ENCODE peak calls at places on chromosome 13, in nine cellular contexts. W, S, R, P, D, M, G, X and A are unnamed samples.

GRCh38 chr13:76759877-76760276 is 126.3 kb downstream of the KCTD12 start:
- DNase-seq in W (no peak), S (no peak), R (no peak), P (no peak), D (peak; percentile 5), M (no peak), G (no peak), X (no peak), A (peak; percentile 90)

GRCh38 chr13:96958286-96958891 is 35.9 kb downstream of the OXGR1 start:
- DNase-seq in W (peak; percentile 27), S (peak; percentile 61), R (no peak), P (no peak), D (peak; percentile 71), M (no peak), G (no peak), X (no peak), A (peak; percentile 40)

GRCh38 chr13:44904982-44905381 is 84.3 kb downstream of the NUFIP1 start:
- DNase-seq in W (peak; percentile 52), S (peak; percentile 97), R (peak; percentile 90), P (peak; percentile 16), D (no peak), M (peak; percentile 42), G (peak; percentile 96), X (peak; percentile 56), A (peak; percentile 97)

GRCh38 chr13:106555631-106556328 is 12.2 kb downstream of the ARGLU1 start:
- DNase-seq in W (no peak), S (peak; percentile 54), R (no peak), P (no peak), D (no peak), M (no peak), G (no peak), X (no peak), A (no peak)

GRCh38 chr13:60329221-60329983 is 67.6 kb upstream of the TDRD3 start:
- DNase-seq in W (peak; percentile 34), S (peak; percentile 15), R (no peak), P (no peak), D (peak; percentile 74), M (no peak), G (no peak), X (peak; percentile 49), A (peak; percentile 43)

GRCh38 chr13:81565849-81566248 is 1224.9 kb upstream of the SPRY2 start:
- DNase-seq in W (no peak), S (no peak), R (no peak), P (no peak), D (no peak), M (no peak), G (no peak), X (no peak), A (no peak)

GRCh38 chr13:105804561-105805190 is 730.8 kb downstream of the EFNB2 start:
- DNase-seq in W (no peak), S (peak; percentile 73), R (no peak), P (no peak), D (no peak), M (no peak), G (peak; percentile 0), X (no peak), A (peak; percentile 76)

GRCh38 chr13:83992566-83993358 is 110.5 kb upstream of the SLITRK1 start:
- DNase-seq in W (no peak), S (no peak), R (no peak), P (no peak), D (no peak), M (no peak), G (no peak), X (no peak), A (no peak)

GRCh38 chr13:103130681-103131210 is 64.5 kb upstream of the SLC10A2 start:
- DNase-seq in W (no peak), S (peak; percentile 4), R (no peak), P (no peak), D (no peak), M (no peak), G (no peak), X (no peak), A (no peak)

GRCh38 chr13:46683879-46684278 is 113.1 kb downstream of the ESD start:
- DNase-seq in W (no peak), S (peak; percentile 54), R (no peak), P (no peak), D (no peak), M (no peak), G (no peak), X (no peak), A (no peak)

GRCh38 chr13:82898625-82899024 is 983.6 kb downstream of the SLITRK1 start:
- DNase-seq in W (no peak), S (no peak), R (no peak), P (no peak), D (no peak), M (no peak), G (no peak), X (no peak), A (no peak)

GRCh38 chr13:80297094-80297493 is 43.8 kb downstream of the SPRY2 start:
- DNase-seq in W (no peak), S (no peak), R (no peak), P (no peak), D (no peak), M (no peak), G (no peak), X (no peak), A (no peak)

GRCh38 chr13:76646946-76647345 is 239.3 kb downstream of the KCTD12 start:
- DNase-seq in W (no peak), S (peak; percentile 69), R (no peak), P (no peak), D (no peak), M (no peak), G (no peak), X (no peak), A (no peak)

GRCh38 chr13:51364404-51365008 is 25.0 kb downstream of the SERPINE3 start:
- DNase-seq in W (no peak), S (peak; percentile 50), R (no peak), P (no peak), D (no peak), M (no peak), G (no peak), X (no peak), A (peak; percentile 74)

GRCh38 chr13:30744686-30745085 is 9.3 kb downstream of the ALOX5AP start:
- DNase-seq in W (no peak), S (no peak), R (no peak), P (no peak), D (no peak), M (no peak), G (no peak), X (no peak), A (no peak)
- TF ChIP-seq CTCF in W (no peak), S (no peak), R (no peak), P (no peak), D (no peak), M (no peak), G (no peak), X (no peak), A (no peak)

GRCh38 chr13:36673838-36674326 is at the start of gene SERTM1:
- DNase-seq in W (no peak), S (peak; percentile 41), R (no peak), P (no peak), D (peak; percentile 82), M (peak; percentile 35), G (no peak), X (no peak), A (no peak)
- H3K4me3 ChIP-seq in W (peak within 1 kb of the TSS; percentile 43), S (no peak within 1 kb of the TSS), R (no peak within 1 kb of the TSS), P (no peak within 1 kb of the TSS), D (peak within 1 kb of the TSS; percentile 33), M (peak within 1 kb of the TSS; percentile 1), G (no peak within 1 kb of the TSS), X (no peak within 1 kb of the TSS), A (peak within 1 kb of the TSS; percentile 33)

GRCh38 chr13:43159007-43159406 is 135.6 kb downstream of the DNAJC15 start:
- DNase-seq in W (no peak), S (peak; percentile 69), R (no peak), P (no peak), D (no peak), M (no peak), G (no peak), X (no peak), A (peak; percentile 49)
- TF ChIP-seq CTCF in W (no peak), S (peak; percentile 12), R (no peak), P (no peak), D (peak; percentile 24), M (no peak), G (peak; percentile 20), X (no peak), A (peak; percentile 58)

GRCh38 chr13:99505814-99506269 is 4.6 kb downstream of the TM9SF2 start:
- DNase-seq in W (no peak), S (peak; percentile 17), R (no peak), P (no peak), D (no peak), M (no peak), G (no peak), X (no peak), A (no peak)

GRCh38 chr13:99509477-99509876 is 8.2 kb downstream of the TM9SF2 start:
- DNase-seq in W (no peak), S (no peak), R (no peak), P (no peak), D (no peak), M (no peak), G (no peak), X (no peak), A (no peak)

GRCh38 chr13:99507054-99507453 is 5.8 kb downstream of the TM9SF2 start:
- DNase-seq in W (no peak), S (no peak), R (no peak), P (no peak), D (no peak), M (no peak), G (no peak), X (no peak), A (no peak)

GRCh38 chr13:99501952-99502310 is 659 bp downstream of the TM9SF2 start:
- DNase-seq in W (peak; percentile 30), S (peak; percentile 53), R (peak; percentile 87), P (no peak), D (peak; percentile 39), M (peak; percentile 38), G (no peak), X (peak; percentile 67), A (peak; percentile 5)

DNA sequence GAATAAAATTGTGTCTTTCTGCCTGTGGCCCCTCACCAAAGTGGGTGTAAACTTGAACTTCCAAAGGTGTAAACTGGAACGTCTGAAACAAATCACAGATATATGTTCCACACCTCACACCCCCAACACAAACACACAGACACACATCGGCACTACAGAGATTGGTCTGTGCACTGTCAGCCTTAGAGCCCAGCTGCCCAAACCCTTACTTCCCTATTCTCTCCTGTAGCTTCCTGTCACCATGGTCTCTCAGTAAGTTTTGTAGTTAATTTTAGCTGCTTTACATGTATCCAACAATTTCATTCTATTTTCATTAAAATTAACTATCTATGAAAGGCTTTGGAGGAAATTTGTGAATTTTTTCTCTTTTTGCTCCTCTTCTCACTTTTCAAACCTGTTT is 5.4 kb downstream of the TM9SF2 start:
- DNase-seq in W (no peak), S (no peak), R (no peak), P (no peak), D (no peak), M (no peak), G (no peak), X (peak; percentile 58), A (no peak)
- H3K4me3 ChIP-seq in W (no peak overlapping the region), S (no peak overlapping the region), R (no peak overlapping the region), P (no peak overlapping the region), D (no peak overlapping the region), M (no peak overlapping the region), G (no peak overlapping the region), X (no peak overlapping the region), A (no peak overlapping the region)

DNA sequence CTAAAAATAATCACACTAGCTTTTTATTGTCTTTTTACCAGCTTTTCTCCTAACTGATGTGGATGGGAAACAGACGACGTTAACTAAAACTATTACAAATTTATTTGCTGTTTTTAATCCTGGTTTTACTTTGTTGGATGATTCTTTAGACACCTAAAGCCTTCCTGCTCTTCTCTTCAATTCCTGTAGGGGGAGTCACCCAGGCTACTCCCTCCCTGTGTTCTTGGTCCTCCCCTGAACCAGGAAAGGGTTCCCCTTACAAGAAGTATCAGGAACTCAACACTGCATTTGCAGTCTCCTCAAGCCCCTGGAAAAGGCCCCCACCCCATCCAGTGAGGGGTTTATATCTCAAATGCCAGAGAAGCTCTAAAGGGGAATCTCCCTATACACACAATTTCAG is 206.1 kb downstream of the SUCLA2 start:
- DNase-seq in W (no peak), S (peak; percentile 6), R (no peak), P (no peak), D (no peak), M (no peak), G (no peak), X (no peak), A (peak; percentile 15)
- TF ChIP-seq CTCF in W (no peak), S (peak; percentile 54), R (no peak), P (no peak), D (peak; percentile 70), M (no peak), G (peak; percentile 55), X (no peak), A (peak; percentile 77)